ENCODE peak calls at places on chromosomes 16 and 17, in nine cellular contexts. One of them, this sample, is unnamed.

GRCh38 chr16:76970087-76970744 is 220.8 kb upstream of the MON1B start:
- DNase-seq in amygdala: no peak
- DNase-seq in activated CD4-positive, CD25-positive, alpha-beta regulatory T cell treated with anti-CD3 and anti-CD28 coated beads, Interleukin-2, amount 50 U/mL, for 16 hours: no peak
- DNase-seq in activated CD8-positive, alpha-beta T cell treated with anti-CD3 and anti-CD28 coated beads, Interleukin-2, amount 10 ng/mL, durations not matched to agents 7 days and 5 days: no peak
- DNase-seq in NCI-H748 treated with DMSO at 0.1 percent for 48 hours: no peak
- DNase-seq in NCI-H1092 treated with DMSO at 0.1 percent for 48 hours: no peak
- DNase-seq in DMS79: no peak
- DNase-seq in NCI-H2081: no peak
- DNase-seq in Calu3: peak
- DNase-seq in this sample: no peak

GRCh38 chr17:38853292-38854219 is at the start of gene RPL23:
- DNase-seq in amygdala: peak
- DNase-seq in activated CD4-positive, CD25-positive, alpha-beta regulatory T cell treated with anti-CD3 and anti-CD28 coated beads, Interleukin-2, amount 50 U/mL, for 16 hours: peak
- DNase-seq in activated CD8-positive, alpha-beta T cell treated with anti-CD3 and anti-CD28 coated beads, Interleukin-2, amount 10 ng/mL, durations not matched to agents 7 days and 5 days: peak
- DNase-seq in NCI-H748 treated with DMSO at 0.1 percent for 48 hours: peak
- DNase-seq in NCI-H1092 treated with DMSO at 0.1 percent for 48 hours: peak
- DNase-seq in DMS79: peak
- DNase-seq in NCI-H2081: peak
- DNase-seq in Calu3: peak
- DNase-seq in this sample: peak

GRCh38 chr17:52389632-52390031 is 231.1 kb upstream of the CA10 start:
- DNase-seq in amygdala: no peak
- DNase-seq in activated CD4-positive, CD25-positive, alpha-beta regulatory T cell treated with anti-CD3 and anti-CD28 coated beads, Interleukin-2, amount 50 U/mL, for 16 hours: no peak
- DNase-seq in activated CD8-positive, alpha-beta T cell treated with anti-CD3 and anti-CD28 coated beads, Interleukin-2, amount 10 ng/mL, durations not matched to agents 7 days and 5 days: no peak
- DNase-seq in NCI-H748 treated with DMSO at 0.1 percent for 48 hours: no peak
- DNase-seq in NCI-H1092 treated with DMSO at 0.1 percent for 48 hours: no peak
- DNase-seq in DMS79: no peak
- DNase-seq in NCI-H2081: no peak
- DNase-seq in Calu3: no peak
- DNase-seq in this sample: no peak

GRCh38 chr17:50469671-50470305 is 1.1 kb upstream of the CHAD start:
- DNase-seq in amygdala: no peak
- DNase-seq in activated CD4-positive, CD25-positive, alpha-beta regulatory T cell treated with anti-CD3 and anti-CD28 coated beads, Interleukin-2, amount 50 U/mL, for 16 hours: no peak
- DNase-seq in activated CD8-positive, alpha-beta T cell treated with anti-CD3 and anti-CD28 coated beads, Interleukin-2, amount 10 ng/mL, durations not matched to agents 7 days and 5 days: no peak
- DNase-seq in NCI-H748 treated with DMSO at 0.1 percent for 48 hours: no peak
- DNase-seq in NCI-H1092 treated with DMSO at 0.1 percent for 48 hours: no peak
- DNase-seq in DMS79: no peak
- DNase-seq in NCI-H2081: no peak
- DNase-seq in Calu3: no peak
- DNase-seq in this sample: no peak

GRCh38 chr17:48552453-48553189 is 7.7 kb upstream of the HOXB2 start:
- DNase-seq in amygdala: no peak
- DNase-seq in activated CD4-positive, CD25-positive, alpha-beta regulatory T cell treated with anti-CD3 and anti-CD28 coated beads, Interleukin-2, amount 50 U/mL, for 16 hours: no peak
- DNase-seq in activated CD8-positive, alpha-beta T cell treated with anti-CD3 and anti-CD28 coated beads, Interleukin-2, amount 10 ng/mL, durations not matched to agents 7 days and 5 days: no peak
- DNase-seq in NCI-H748 treated with DMSO at 0.1 percent for 48 hours: no peak
- DNase-seq in NCI-H1092 treated with DMSO at 0.1 percent for 48 hours: no peak
- DNase-seq in DMS79: no peak
- DNase-seq in NCI-H2081: no peak
- DNase-seq in Calu3: no peak
- DNase-seq in this sample: no peak

GRCh38 chr16:87463722-87464690 is 28.8 kb downstream of the ZCCHC14 start:
- DNase-seq in amygdala: no peak
- DNase-seq in activated CD4-positive, CD25-positive, alpha-beta regulatory T cell treated with anti-CD3 and anti-CD28 coated beads, Interleukin-2, amount 50 U/mL, for 16 hours: no peak
- DNase-seq in activated CD8-positive, alpha-beta T cell treated with anti-CD3 and anti-CD28 coated beads, Interleukin-2, amount 10 ng/mL, durations not matched to agents 7 days and 5 days: peak
- DNase-seq in NCI-H748 treated with DMSO at 0.1 percent for 48 hours: no peak
- DNase-seq in NCI-H1092 treated with DMSO at 0.1 percent for 48 hours: no peak
- DNase-seq in DMS79: no peak
- DNase-seq in NCI-H2081: no peak
- DNase-seq in Calu3: no peak
- DNase-seq in this sample: no peak

GRCh38 chr17:51745993-51746392 is 412.5 kb downstream of the CA10 start:
- DNase-seq in amygdala: no peak
- DNase-seq in activated CD4-positive, CD25-positive, alpha-beta regulatory T cell treated with anti-CD3 and anti-CD28 coated beads, Interleukin-2, amount 50 U/mL, for 16 hours: no peak
- DNase-seq in activated CD8-positive, alpha-beta T cell treated with anti-CD3 and anti-CD28 coated beads, Interleukin-2, amount 10 ng/mL, durations not matched to agents 7 days and 5 days: no peak
- DNase-seq in NCI-H748 treated with DMSO at 0.1 percent for 48 hours: peak
- DNase-seq in NCI-H1092 treated with DMSO at 0.1 percent for 48 hours: no peak
- DNase-seq in DMS79: no peak
- DNase-seq in NCI-H2081: peak
- DNase-seq in Calu3: no peak
- DNase-seq in this sample: no peak

GRCh38 chr16:24124291-24124690 is 131.8 kb upstream of the CACNG3 start:
- DNase-seq in amygdala: no peak
- DNase-seq in activated CD4-positive, CD25-positive, alpha-beta regulatory T cell treated with anti-CD3 and anti-CD28 coated beads, Interleukin-2, amount 50 U/mL, for 16 hours: no peak
- DNase-seq in activated CD8-positive, alpha-beta T cell treated with anti-CD3 and anti-CD28 coated beads, Interleukin-2, amount 10 ng/mL, durations not matched to agents 7 days and 5 days: no peak
- DNase-seq in NCI-H748 treated with DMSO at 0.1 percent for 48 hours: no peak
- DNase-seq in NCI-H1092 treated with DMSO at 0.1 percent for 48 hours: no peak
- DNase-seq in DMS79: no peak
- DNase-seq in NCI-H2081: no peak
- DNase-seq in Calu3: no peak
- DNase-seq in this sample: no peak

GRCh38 chr16:29977063-29977462 is 3.4 kb downstream of the TAOK2 start:
- DNase-seq in amygdala: no peak
- DNase-seq in activated CD4-positive, CD25-positive, alpha-beta regulatory T cell treated with anti-CD3 and anti-CD28 coated beads, Interleukin-2, amount 50 U/mL, for 16 hours: no peak
- DNase-seq in activated CD8-positive, alpha-beta T cell treated with anti-CD3 and anti-CD28 coated beads, Interleukin-2, amount 10 ng/mL, durations not matched to agents 7 days and 5 days: no peak
- DNase-seq in NCI-H748 treated with DMSO at 0.1 percent for 48 hours: no peak
- DNase-seq in NCI-H1092 treated with DMSO at 0.1 percent for 48 hours: no peak
- DNase-seq in DMS79: no peak
- DNase-seq in NCI-H2081: no peak
- DNase-seq in Calu3: no peak
- DNase-seq in this sample: no peak

GRCh38 chr16:5073279-5073629 is 1.6 kb downstream of the ALG1 start:
- DNase-seq in amygdala: no peak
- DNase-seq in activated CD4-positive, CD25-positive, alpha-beta regulatory T cell treated with anti-CD3 and anti-CD28 coated beads, Interleukin-2, amount 50 U/mL, for 16 hours: no peak
- DNase-seq in activated CD8-positive, alpha-beta T cell treated with anti-CD3 and anti-CD28 coated beads, Interleukin-2, amount 10 ng/mL, durations not matched to agents 7 days and 5 days: no peak
- DNase-seq in NCI-H748 treated with DMSO at 0.1 percent for 48 hours: no peak
- DNase-seq in NCI-H1092 treated with DMSO at 0.1 percent for 48 hours: no peak
- DNase-seq in DMS79: no peak
- DNase-seq in NCI-H2081: no peak
- DNase-seq in Calu3: no peak
- DNase-seq in this sample: no peak

GRCh38 chr17:51706098-51706497 is 445.8 kb downstream of the UTP18 start:
- DNase-seq in amygdala: no peak
- DNase-seq in activated CD4-positive, CD25-positive, alpha-beta regulatory T cell treated with anti-CD3 and anti-CD28 coated beads, Interleukin-2, amount 50 U/mL, for 16 hours: no peak
- DNase-seq in activated CD8-positive, alpha-beta T cell treated with anti-CD3 and anti-CD28 coated beads, Interleukin-2, amount 10 ng/mL, durations not matched to agents 7 days and 5 days: no peak
- DNase-seq in NCI-H748 treated with DMSO at 0.1 percent for 48 hours: no peak
- DNase-seq in NCI-H1092 treated with DMSO at 0.1 percent for 48 hours: no peak
- DNase-seq in DMS79: no peak
- DNase-seq in NCI-H2081: no peak
- DNase-seq in Calu3: no peak
- DNase-seq in this sample: no peak

GRCh38 chr17:83131268-83132011 is 52.0 kb downstream of the METRNL start:
- DNase-seq in amygdala: no peak
- DNase-seq in activated CD4-positive, CD25-positive, alpha-beta regulatory T cell treated with anti-CD3 and anti-CD28 coated beads, Interleukin-2, amount 50 U/mL, for 16 hours: no peak
- DNase-seq in activated CD8-positive, alpha-beta T cell treated with anti-CD3 and anti-CD28 coated beads, Interleukin-2, amount 10 ng/mL, durations not matched to agents 7 days and 5 days: no peak
- DNase-seq in NCI-H748 treated with DMSO at 0.1 percent for 48 hours: no peak
- DNase-seq in NCI-H1092 treated with DMSO at 0.1 percent for 48 hours: no peak
- DNase-seq in DMS79: no peak
- DNase-seq in NCI-H2081: no peak
- DNase-seq in Calu3: no peak
- DNase-seq in this sample: no peak

GRCh38 chr16:69830534-69831211 is 68.5 kb downstream of the WWP2 start:
- DNase-seq in amygdala: no peak
- DNase-seq in activated CD4-positive, CD25-positive, alpha-beta regulatory T cell treated with anti-CD3 and anti-CD28 coated beads, Interleukin-2, amount 50 U/mL, for 16 hours: no peak
- DNase-seq in activated CD8-positive, alpha-beta T cell treated with anti-CD3 and anti-CD28 coated beads, Interleukin-2, amount 10 ng/mL, durations not matched to agents 7 days and 5 days: no peak
- DNase-seq in NCI-H748 treated with DMSO at 0.1 percent for 48 hours: no peak
- DNase-seq in NCI-H1092 treated with DMSO at 0.1 percent for 48 hours: no peak
- DNase-seq in DMS79: no peak
- DNase-seq in NCI-H2081: no peak
- DNase-seq in Calu3: peak
- DNase-seq in this sample: no peak

GRCh38 chr16:369866-370436 is 387 bp downstream of the MRPL28 start:
- DNase-seq in amygdala: no peak
- DNase-seq in activated CD4-positive, CD25-positive, alpha-beta regulatory T cell treated with anti-CD3 and anti-CD28 coated beads, Interleukin-2, amount 50 U/mL, for 16 hours: no peak
- DNase-seq in activated CD8-positive, alpha-beta T cell treated with anti-CD3 and anti-CD28 coated beads, Interleukin-2, amount 10 ng/mL, durations not matched to agents 7 days and 5 days: no peak
- DNase-seq in NCI-H748 treated with DMSO at 0.1 percent for 48 hours: no peak
- DNase-seq in NCI-H1092 treated with DMSO at 0.1 percent for 48 hours: no peak
- DNase-seq in DMS79: no peak
- DNase-seq in NCI-H2081: peak
- DNase-seq in Calu3: no peak
- DNase-seq in this sample: no peak

GRCh38 chr17:691423-691822 is 23.2 kb downstream of the VPS53 start:
- DNase-seq in amygdala: no peak
- DNase-seq in activated CD4-positive, CD25-positive, alpha-beta regulatory T cell treated with anti-CD3 and anti-CD28 coated beads, Interleukin-2, amount 50 U/mL, for 16 hours: no peak
- DNase-seq in activated CD8-positive, alpha-beta T cell treated with anti-CD3 and anti-CD28 coated beads, Interleukin-2, amount 10 ng/mL, durations not matched to agents 7 days and 5 days: no peak
- DNase-seq in NCI-H748 treated with DMSO at 0.1 percent for 48 hours: no peak
- DNase-seq in NCI-H1092 treated with DMSO at 0.1 percent for 48 hours: no peak
- DNase-seq in DMS79: no peak
- DNase-seq in NCI-H2081: no peak
- DNase-seq in Calu3: no peak
- DNase-seq in this sample: no peak

GRCh38 chr16:19291459-19291858 is 5.9 kb downstream of the CLEC19A start:
- DNase-seq in amygdala: peak
- DNase-seq in activated CD4-positive, CD25-positive, alpha-beta regulatory T cell treated with anti-CD3 and anti-CD28 coated beads, Interleukin-2, amount 50 U/mL, for 16 hours: no peak
- DNase-seq in activated CD8-positive, alpha-beta T cell treated with anti-CD3 and anti-CD28 coated beads, Interleukin-2, amount 10 ng/mL, durations not matched to agents 7 days and 5 days: no peak
- DNase-seq in NCI-H748 treated with DMSO at 0.1 percent for 48 hours: no peak
- DNase-seq in NCI-H1092 treated with DMSO at 0.1 percent for 48 hours: no peak
- DNase-seq in DMS79: no peak
- DNase-seq in NCI-H2081: peak
- DNase-seq in Calu3: peak
- DNase-seq in this sample: no peak

GRCh38 chr17:50934672-50935200 is 68.6 kb upstream of the TOB1 start:
- DNase-seq in amygdala: peak
- DNase-seq in activated CD4-positive, CD25-positive, alpha-beta regulatory T cell treated with anti-CD3 and anti-CD28 coated beads, Interleukin-2, amount 50 U/mL, for 16 hours: no peak
- DNase-seq in activated CD8-positive, alpha-beta T cell treated with anti-CD3 and anti-CD28 coated beads, Interleukin-2, amount 10 ng/mL, durations not matched to agents 7 days and 5 days: no peak
- DNase-seq in NCI-H748 treated with DMSO at 0.1 percent for 48 hours: no peak
- DNase-seq in NCI-H1092 treated with DMSO at 0.1 percent for 48 hours: no peak
- DNase-seq in DMS79: no peak
- DNase-seq in NCI-H2081: no peak
- DNase-seq in Calu3: no peak
- DNase-seq in this sample: no peak

GRCh38 chr16:17408296-17408695 is 62.5 kb downstream of the XYLT1 start:
- DNase-seq in amygdala: no peak
- DNase-seq in activated CD4-positive, CD25-positive, alpha-beta regulatory T cell treated with anti-CD3 and anti-CD28 coated beads, Interleukin-2, amount 50 U/mL, for 16 hours: no peak
- DNase-seq in activated CD8-positive, alpha-beta T cell treated with anti-CD3 and anti-CD28 coated beads, Interleukin-2, amount 10 ng/mL, durations not matched to agents 7 days and 5 days: no peak
- DNase-seq in NCI-H748 treated with DMSO at 0.1 percent for 48 hours: no peak
- DNase-seq in NCI-H1092 treated with DMSO at 0.1 percent for 48 hours: no peak
- DNase-seq in DMS79: no peak
- DNase-seq in NCI-H2081: no peak
- DNase-seq in Calu3: no peak
- DNase-seq in this sample: no peak

GRCh38 chr16:85485379-85485778 is 127.7 kb upstream of the GSE1 start:
- DNase-seq in amygdala: peak
- DNase-seq in activated CD4-positive, CD25-positive, alpha-beta regulatory T cell treated with anti-CD3 and anti-CD28 coated beads, Interleukin-2, amount 50 U/mL, for 16 hours: no peak
- DNase-seq in activated CD8-positive, alpha-beta T cell treated with anti-CD3 and anti-CD28 coated beads, Interleukin-2, amount 10 ng/mL, durations not matched to agents 7 days and 5 days: no peak
- DNase-seq in NCI-H748 treated with DMSO at 0.1 percent for 48 hours: no peak
- DNase-seq in NCI-H1092 treated with DMSO at 0.1 percent for 48 hours: peak
- DNase-seq in DMS79: peak
- DNase-seq in NCI-H2081: peak
- DNase-seq in Calu3: no peak
- DNase-seq in this sample: no peak

GRCh38 chr17:17892009-17892408 is 55.2 kb upstream of the SREBF1 start:
- DNase-seq in amygdala: no peak
- DNase-seq in activated CD4-positive, CD25-positive, alpha-beta regulatory T cell treated with anti-CD3 and anti-CD28 coated beads, Interleukin-2, amount 50 U/mL, for 16 hours: no peak
- DNase-seq in activated CD8-positive, alpha-beta T cell treated with anti-CD3 and anti-CD28 coated beads, Interleukin-2, amount 10 ng/mL, durations not matched to agents 7 days and 5 days: no peak
- DNase-seq in NCI-H748 treated with DMSO at 0.1 percent for 48 hours: no peak
- DNase-seq in NCI-H1092 treated with DMSO at 0.1 percent for 48 hours: no peak
- DNase-seq in DMS79: no peak
- DNase-seq in NCI-H2081: no peak
- DNase-seq in Calu3: no peak
- DNase-seq in this sample: no peak

GRCh38 chr17:76927982-76928381 is 59.8 kb downstream of the MGAT5B start:
- DNase-seq in amygdala: no peak
- DNase-seq in activated CD4-positive, CD25-positive, alpha-beta regulatory T cell treated with anti-CD3 and anti-CD28 coated beads, Interleukin-2, amount 50 U/mL, for 16 hours: no peak
- DNase-seq in activated CD8-positive, alpha-beta T cell treated with anti-CD3 and anti-CD28 coated beads, Interleukin-2, amount 10 ng/mL, durations not matched to agents 7 days and 5 days: no peak
- DNase-seq in NCI-H748 treated with DMSO at 0.1 percent for 48 hours: no peak
- DNase-seq in NCI-H1092 treated with DMSO at 0.1 percent for 48 hours: no peak
- DNase-seq in DMS79: no peak
- DNase-seq in NCI-H2081: no peak
- DNase-seq in Calu3: no peak
- DNase-seq in this sample: no peak

This sample was measured in fibroblast of the conjunctiva.